ENCODE peak calls at places on chromosome 1, in eight cellular contexts. One of them, this sample, is unnamed.

GRCh38 chr1:3117879-3118278 is 48.9 kb downstream of the PRDM16 start:
- DNase-seq in SK-N-SH: no peak
- DNase-seq in upper lobe of right lung: no peak
- DNase-seq in AG04450: no peak
- DNase-seq in stomach: no peak
- DNase-seq in kidney: no peak
- DNase-seq in testis: no peak
- DNase-seq in brain microvascular endothelial cell: no peak
- DNase-seq in this sample: no peak

GRCh38 chr1:93845554-93846150 is 33.4 kb downstream of the DNTTIP2 start:
- DNase-seq in SK-N-SH: no peak
- DNase-seq in upper lobe of right lung: no peak
- DNase-seq in AG04450: peak
- DNase-seq in stomach: no peak
- DNase-seq in kidney: no peak
- DNase-seq in testis: peak
- DNase-seq in brain microvascular endothelial cell: peak
- DNase-seq in this sample: no peak

GRCh38 chr1:155116113-155116764 is 11.4 kb upstream of the EFNA1 start:
- DNase-seq in SK-N-SH: no peak
- DNase-seq in upper lobe of right lung: peak
- DNase-seq in AG04450: no peak
- DNase-seq in stomach: no peak
- DNase-seq in kidney: no peak
- DNase-seq in testis: no peak
- DNase-seq in brain microvascular endothelial cell: no peak
- DNase-seq in this sample: no peak

GRCh38 chr1:93671090-93671743 is 10.4 kb downstream of the BCAR3 start:
- DNase-seq in SK-N-SH: no peak
- DNase-seq in upper lobe of right lung: no peak
- DNase-seq in AG04450: no peak
- DNase-seq in stomach: no peak
- DNase-seq in kidney: no peak
- DNase-seq in testis: peak
- DNase-seq in brain microvascular endothelial cell: no peak
- DNase-seq in this sample: no peak

GRCh38 chr1:25564777-25565176 is 21.4 kb downstream of the LDLRAP1 start:
- DNase-seq in SK-N-SH: no peak
- DNase-seq in upper lobe of right lung: no peak
- DNase-seq in AG04450: no peak
- DNase-seq in stomach: no peak
- DNase-seq in kidney: peak
- DNase-seq in testis: no peak
- DNase-seq in brain microvascular endothelial cell: no peak
- DNase-seq in this sample: no peak

GRCh38 chr1:184890539-184890973 is 83.8 kb downstream of the NIBAN1 start:
- DNase-seq in SK-N-SH: no peak
- DNase-seq in upper lobe of right lung: no peak
- DNase-seq in AG04450: no peak
- DNase-seq in stomach: no peak
- DNase-seq in kidney: no peak
- DNase-seq in testis: peak
- DNase-seq in brain microvascular endothelial cell: peak
- DNase-seq in this sample: no peak

GRCh38 chr1:94258873-94259331 is 21.5 kb upstream of the ARHGAP29 start:
- DNase-seq in SK-N-SH: peak
- DNase-seq in upper lobe of right lung: no peak
- DNase-seq in AG04450: peak
- DNase-seq in stomach: no peak
- DNase-seq in kidney: no peak
- DNase-seq in testis: no peak
- DNase-seq in brain microvascular endothelial cell: peak
- DNase-seq in this sample: no peak

GRCh38 chr1:58789322-58789856 is 5.5 kb upstream of the JUN start:
- DNase-seq in SK-N-SH: no peak
- DNase-seq in upper lobe of right lung: no peak
- DNase-seq in AG04450: no peak
- DNase-seq in stomach: no peak
- DNase-seq in kidney: no peak
- DNase-seq in testis: no peak
- DNase-seq in brain microvascular endothelial cell: no peak
- DNase-seq in this sample: no peak

GRCh38 chr1:118204648-118205047 is 19.6 kb upstream of the SPAG17 start:
- DNase-seq in SK-N-SH: no peak
- DNase-seq in upper lobe of right lung: no peak
- DNase-seq in AG04450: no peak
- DNase-seq in stomach: no peak
- DNase-seq in kidney: no peak
- DNase-seq in testis: no peak
- DNase-seq in brain microvascular endothelial cell: no peak
- DNase-seq in this sample: no peak

GRCh38 chr1:165773324-165773965 is 4.8 kb upstream of the TMCO1 start:
- DNase-seq in SK-N-SH: no peak
- DNase-seq in upper lobe of right lung: no peak
- DNase-seq in AG04450: peak
- DNase-seq in stomach: no peak
- DNase-seq in kidney: no peak
- DNase-seq in testis: no peak
- DNase-seq in brain microvascular endothelial cell: peak
- DNase-seq in this sample: no peak

GRCh38 chr1:175191654-175192053 is 922 bp downstream of the KIAA0040 start:
- DNase-seq in SK-N-SH: no peak
- DNase-seq in upper lobe of right lung: no peak
- DNase-seq in AG04450: no peak
- DNase-seq in stomach: no peak
- DNase-seq in kidney: no peak
- DNase-seq in testis: no peak
- DNase-seq in brain microvascular endothelial cell: no peak
- DNase-seq in this sample: no peak

GRCh38 chr1:6365047-6365446 is 28.5 kb downstream of the ACOT7 start:
- DNase-seq in SK-N-SH: no peak
- DNase-seq in upper lobe of right lung: no peak
- DNase-seq in AG04450: no peak
- DNase-seq in stomach: no peak
- DNase-seq in kidney: no peak
- DNase-seq in testis: no peak
- DNase-seq in brain microvascular endothelial cell: no peak
- DNase-seq in this sample: no peak

DNA sequence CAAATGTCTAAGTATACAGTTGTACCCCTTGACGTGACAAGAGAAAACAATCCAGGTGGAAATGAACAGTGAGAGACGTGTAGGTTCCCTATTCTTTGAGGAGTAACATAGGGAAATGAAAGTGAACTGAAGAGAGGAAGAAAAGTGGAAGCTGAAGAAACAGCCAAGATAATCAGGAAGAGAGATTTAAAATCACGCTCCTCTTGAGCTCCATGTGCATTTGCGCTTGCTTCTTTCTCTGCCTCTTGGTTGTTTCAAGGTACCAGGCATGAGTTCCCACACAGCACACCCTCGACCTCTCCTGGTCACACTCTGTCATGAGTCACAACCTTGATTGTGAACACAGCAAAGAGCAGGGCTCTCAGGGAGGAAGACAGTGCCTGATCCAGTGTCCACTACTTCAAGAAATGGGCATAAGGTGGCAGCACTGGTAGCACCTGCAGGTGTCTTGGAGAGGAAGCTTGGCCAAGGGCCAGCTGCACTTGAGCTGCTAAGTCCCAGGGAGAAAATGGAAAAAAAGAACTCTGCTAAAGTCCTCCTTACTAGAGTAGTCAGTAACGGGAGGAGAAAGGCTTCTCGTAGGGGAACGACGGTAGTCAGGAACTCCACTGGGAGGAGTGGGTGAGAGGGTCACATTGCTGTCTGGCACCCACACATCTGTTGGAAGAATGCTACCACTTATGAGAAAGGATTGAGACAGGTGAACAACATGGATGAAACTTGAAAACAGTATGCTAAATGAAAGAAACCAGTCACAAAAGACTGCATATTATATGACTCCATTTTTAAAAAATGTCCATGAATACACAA is 18.3 kb upstream of the ARID1A start:
- DNase-seq in SK-N-SH: peak
- DNase-seq in upper lobe of right lung: peak
- DNase-seq in AG04450: no peak
- DNase-seq in stomach: peak
- DNase-seq in kidney: peak
- DNase-seq in testis: peak
- DNase-seq in brain microvascular endothelial cell: peak
- DNase-seq in this sample: peak
- H3K4me3 ChIP-seq in SK-N-SH: no peak
- H3K4me3 ChIP-seq in upper lobe of right lung: peak
- H3K4me3 ChIP-seq in AG04450: peak
- H3K4me3 ChIP-seq in stomach: no peak
- H3K4me3 ChIP-seq in kidney: peak
- H3K4me3 ChIP-seq in testis: no peak
- H3K4me3 ChIP-seq in brain microvascular endothelial cell: no peak
- H3K4me3 ChIP-seq in this sample: no peak

DNA sequence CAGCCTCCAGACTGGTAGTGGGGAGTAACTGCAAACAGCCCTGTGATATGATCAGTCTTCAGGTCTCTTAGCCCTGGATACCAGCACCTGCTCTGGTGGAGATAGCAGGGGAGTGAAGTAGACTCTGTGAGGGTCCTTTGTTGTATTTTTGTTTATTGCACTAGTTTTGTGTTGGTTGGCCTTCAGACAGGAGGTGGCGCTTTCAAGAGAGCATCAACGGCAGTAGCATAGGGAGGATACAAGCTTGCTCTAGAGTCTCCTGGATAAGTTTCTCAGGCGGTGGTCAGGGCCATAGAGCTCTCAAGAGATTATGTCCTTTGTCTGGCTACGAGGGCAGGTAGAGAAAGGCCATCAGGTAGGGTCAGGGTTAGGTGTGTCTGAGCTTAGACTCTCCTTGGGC is 116.4 kb downstream of the USH2A start:
- DNase-seq in SK-N-SH: no peak
- DNase-seq in upper lobe of right lung: no peak
- DNase-seq in AG04450: no peak
- DNase-seq in stomach: no peak
- DNase-seq in kidney: no peak
- DNase-seq in testis: no peak
- DNase-seq in brain microvascular endothelial cell: no peak
- DNase-seq in this sample: no peak
- TF ChIP-seq CTCF in SK-N-SH: no peak
- TF ChIP-seq CTCF in upper lobe of right lung: no peak
- TF ChIP-seq CTCF in AG04450: no peak
- TF ChIP-seq CTCF in stomach: no peak
- TF ChIP-seq CTCF in kidney: no peak
- TF ChIP-seq CTCF in testis: no peak
- TF ChIP-seq CTCF in brain microvascular endothelial cell: no peak
- TF ChIP-seq CTCF in this sample: no peak

GRCh38 chr1:108851567-108851966 is 5.3 kb downstream of the AKNAD1 start:
- DNase-seq in SK-N-SH: no peak
- DNase-seq in upper lobe of right lung: no peak
- DNase-seq in AG04450: no peak
- DNase-seq in stomach: no peak
- DNase-seq in kidney: no peak
- DNase-seq in testis: no peak
- DNase-seq in brain microvascular endothelial cell: no peak
- DNase-seq in this sample: no peak

GRCh38 chr1:108852141-108852540 is 4.8 kb downstream of the AKNAD1 start:
- DNase-seq in SK-N-SH: no peak
- DNase-seq in upper lobe of right lung: no peak
- DNase-seq in AG04450: no peak
- DNase-seq in stomach: no peak
- DNase-seq in kidney: no peak
- DNase-seq in testis: no peak
- DNase-seq in brain microvascular endothelial cell: no peak
- DNase-seq in this sample: no peak

GRCh38 chr1:108854226-108855019 is 2.5 kb downstream of the AKNAD1 start:
- DNase-seq in SK-N-SH: no peak
- DNase-seq in upper lobe of right lung: no peak
- DNase-seq in AG04450: no peak
- DNase-seq in stomach: no peak
- DNase-seq in kidney: no peak
- DNase-seq in testis: no peak
- DNase-seq in brain microvascular endothelial cell: no peak
- DNase-seq in this sample: no peak

GRCh38 chr1:108848802-108849201 is 8.1 kb downstream of the AKNAD1 start:
- DNase-seq in SK-N-SH: no peak
- DNase-seq in upper lobe of right lung: no peak
- DNase-seq in AG04450: no peak
- DNase-seq in stomach: no peak
- DNase-seq in kidney: no peak
- DNase-seq in testis: no peak
- DNase-seq in brain microvascular endothelial cell: no peak
- DNase-seq in this sample: no peak

DNA sequence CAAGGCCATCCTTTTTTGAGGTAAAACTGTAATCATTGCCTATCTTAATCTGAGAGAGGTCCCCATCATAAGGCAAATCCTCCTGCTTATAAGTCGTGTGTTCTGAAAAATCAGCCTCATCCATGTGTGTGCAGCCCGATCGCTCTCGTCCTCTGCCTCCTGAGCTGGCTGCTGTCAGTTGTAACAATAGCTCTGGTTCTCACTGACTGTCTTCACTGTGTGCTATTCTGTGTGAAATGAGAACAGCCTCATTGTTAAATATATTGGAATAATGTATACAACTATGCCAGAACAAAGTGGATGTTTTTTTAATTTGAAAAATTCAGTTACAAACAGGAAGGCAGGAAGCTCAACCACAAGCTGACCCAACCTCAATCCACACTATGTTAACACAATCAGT is 4.4 kb downstream of the AKNAD1 start:
- DNase-seq in SK-N-SH: no peak
- DNase-seq in upper lobe of right lung: no peak
- DNase-seq in AG04450: no peak
- DNase-seq in stomach: no peak
- DNase-seq in kidney: no peak
- DNase-seq in testis: peak
- DNase-seq in brain microvascular endothelial cell: no peak
- DNase-seq in this sample: no peak
- H3K4me3 ChIP-seq in SK-N-SH: no peak
- H3K4me3 ChIP-seq in upper lobe of right lung: no peak
- H3K4me3 ChIP-seq in AG04450: no peak
- H3K4me3 ChIP-seq in stomach: no peak
- H3K4me3 ChIP-seq in kidney: no peak
- H3K4me3 ChIP-seq in testis: no peak
- H3K4me3 ChIP-seq in brain microvascular endothelial cell: no peak
- H3K4me3 ChIP-seq in this sample: no peak

GRCh38 chr1:9690440-9691107 is 39.0 kb downstream of the PIK3CD start:
- DNase-seq in SK-N-SH: no peak
- DNase-seq in upper lobe of right lung: no peak
- DNase-seq in AG04450: no peak
- DNase-seq in stomach: no peak
- DNase-seq in kidney: no peak
- DNase-seq in testis: no peak
- DNase-seq in brain microvascular endothelial cell: no peak
- DNase-seq in this sample: no peak

GRCh38 chr1:9691108-9691445 is 39.5 kb downstream of the PIK3CD start:
- DNase-seq in SK-N-SH: no peak
- DNase-seq in upper lobe of right lung: no peak
- DNase-seq in AG04450: no peak
- DNase-seq in stomach: no peak
- DNase-seq in kidney: no peak
- DNase-seq in testis: no peak
- DNase-seq in brain microvascular endothelial cell: peak
- DNase-seq in this sample: no peak

GRCh38 chr1:9689011-9689706 is 37.6 kb downstream of the PIK3CD start:
- DNase-seq in SK-N-SH: peak
- DNase-seq in upper lobe of right lung: peak
- DNase-seq in AG04450: no peak
- DNase-seq in stomach: peak
- DNase-seq in kidney: peak
- DNase-seq in testis: peak
- DNase-seq in brain microvascular endothelial cell: peak
- DNase-seq in this sample: peak

GRCh38 chr1:9688599-9688998 is 37.1 kb downstream of the PIK3CD start:
- DNase-seq in SK-N-SH: no peak
- DNase-seq in upper lobe of right lung: no peak
- DNase-seq in AG04450: no peak
- DNase-seq in stomach: no peak
- DNase-seq in kidney: no peak
- DNase-seq in testis: no peak
- DNase-seq in brain microvascular endothelial cell: no peak
- DNase-seq in this sample: no peak

GRCh38 chr1:9689971-9690381 is 38.4 kb downstream of the PIK3CD start:
- DNase-seq in SK-N-SH: peak
- DNase-seq in upper lobe of right lung: peak
- DNase-seq in AG04450: no peak
- DNase-seq in stomach: peak
- DNase-seq in kidney: peak
- DNase-seq in testis: peak
- DNase-seq in brain microvascular endothelial cell: no peak
- DNase-seq in this sample: peak
- TF ChIP-seq CTCF in SK-N-SH: no peak
- TF ChIP-seq CTCF in upper lobe of right lung: no peak
- TF ChIP-seq CTCF in AG04450: peak
- TF ChIP-seq CTCF in stomach: no peak
- TF ChIP-seq CTCF in kidney: no peak
- TF ChIP-seq CTCF in testis: no peak
- TF ChIP-seq CTCF in brain microvascular endothelial cell: peak
- TF ChIP-seq CTCF in this sample: no peak

This sample was measured in WERI-Rb-1.